ENCODE peak calls at places on chromosomes 2 and 18, in five cellular contexts. A is IMR-90, G is AG09309, M is lower leg skin, K is neural progenitor cell. F is an unnamed sample.

GRCh38 chr2:47402555-47402804 is 476 bp upstream of the MSH2 start:
- DNase-seq in A (peak), G (no peak), M (no peak), K (no peak), F (no peak)

GRCh38 chr18:23194969-23195957 is 60.0 kb downstream of the CABLES1 start:
- DNase-seq in A (no peak), G (no peak), M (no peak), K (no peak), F (no peak)

GRCh38 chr2:127149384-127149783 is 42.4 kb upstream of the BIN1 start:
- DNase-seq in A (peak), G (peak), M (no peak), K (no peak), F (no peak)

GRCh38 chr2:237894986-237895543 is 35.6 kb downstream of the RAMP1 start:
- DNase-seq in A (no peak), G (no peak), M (no peak), K (no peak), F (no peak)

GRCh38 chr2:132478669-132479068 is 62.1 kb downstream of the GPR39 start:
- DNase-seq in A (no peak), G (no peak), M (no peak), K (no peak), F (no peak)

GRCh38 chr2:26615336-26616031 is 25.7 kb downstream of the CIB4 start:
- DNase-seq in A (no peak), G (no peak), M (no peak), K (no peak), F (no peak)

GRCh38 chr2:143030127-143030526 is 99.1 kb upstream of the ARHGAP15 start:
- DNase-seq in A (peak), G (no peak), M (no peak), K (no peak), F (no peak)

GRCh38 chr2:134029478-134029877 is 224.4 kb upstream of the MGAT5 start:
- DNase-seq in A (no peak), G (no peak), M (no peak), K (no peak), F (no peak)

GRCh38 chr2:110858135-110858737 is 125.9 kb downstream of the ACOXL start:
- DNase-seq in A (no peak), G (no peak), M (no peak), K (no peak), F (peak)

GRCh38 chr18:55500316-55501086 is 87.5 kb downstream of the TCF4 start:
- DNase-seq in A (peak), G (peak), M (no peak), K (no peak), F (no peak)

GRCh38 chr2:182435754-182436153 is 8.9 kb upstream of the PDE1A start:
- DNase-seq in A (peak), G (peak), M (no peak), K (no peak), F (no peak)

GRCh38 chr18:11885278-11885991 is 22.7 kb downstream of the MPPE1 start:
- DNase-seq in A (no peak), G (no peak), M (no peak), K (no peak), F (no peak)

GRCh38 chr2:152055366-152056108 is 43.3 kb downstream of the CACNB4 start:
- DNase-seq in A (no peak), G (no peak), M (no peak), K (no peak), F (peak)

GRCh38 chr18:3218817-3219216 is 951 bp downstream of the MYOM1 start:
- DNase-seq in A (no peak), G (no peak), M (no peak), K (no peak), F (no peak)

GRCh38 chr2:17626986-17627385 is 86.5 kb downstream of the VSNL1 start:
- DNase-seq in A (no peak), G (no peak), M (no peak), K (no peak), F (no peak)

GRCh38 chr2:9737053-9737875 is 106.0 kb upstream of the TAF1B start:
- DNase-seq in A (peak), G (no peak), M (no peak), K (no peak), F (no peak)

GRCh38 chr2:211745295-211746097 is 793.1 kb downstream of the ERBB4 start:
- DNase-seq in A (peak), G (peak), M (no peak), K (peak), F (peak)

GRCh38 chr2:85787282-85787980 is 33.6 kb downstream of the ATOH8 start:
- DNase-seq in A (no peak), G (no peak), M (no peak), K (no peak), F (no peak)

GRCh38 chr2:216849987-216850386 is 9.9 kb downstream of the TNP1 start:
- DNase-seq in A (no peak), G (no peak), M (peak), K (no peak), F (no peak)

GRCh38 chr2:55419236-55419513 is 481 bp downstream of the CCDC88A start:
- DNase-seq in A (peak), G (no peak), M (peak), K (peak), F (no peak)

GRCh38 chr2:85470850-85471800 is 52.6 kb downstream of the SH2D6 start:
- DNase-seq in A (peak), G (no peak), M (no peak), K (no peak), F (no peak)

DNA sequence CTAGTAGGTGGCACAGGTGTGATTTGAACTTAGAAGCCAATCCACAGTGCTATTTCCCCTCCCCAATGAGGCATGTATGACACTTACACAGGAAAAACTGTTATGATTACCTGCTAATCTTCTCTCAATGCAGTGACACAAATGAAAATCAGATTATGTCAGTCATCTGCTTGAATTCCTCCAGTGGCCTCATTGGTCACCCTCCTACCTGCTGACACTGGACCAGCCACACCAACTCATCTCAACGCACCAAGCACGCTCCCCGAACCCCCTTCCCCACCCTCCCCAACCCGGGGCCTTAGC is 82.2 kb upstream of the SEC11C start:
- DNase-seq in A (no peak), G (no peak), M (no peak), K (no peak), F (no peak)
- TF ChIP-seq CTCF in A (no peak), G (no peak), M (no peak), K (no peak), F (no peak)

GRCh38 chr18:33918571-33918970 is 306.1 kb downstream of the NOL4 start:
- DNase-seq in A (no peak), G (no peak), M (no peak), K (no peak), F (no peak)

GRCh38 chr18:33914399-33914798 is 310.3 kb downstream of the NOL4 start:
- DNase-seq in A (no peak), G (no peak), M (no peak), K (no peak), F (no peak)

GRCh38 chr18:33916200-33916599 is 308.5 kb downstream of the NOL4 start:
- DNase-seq in A (no peak), G (no peak), M (no peak), K (peak), F (no peak)
- TF ChIP-seq CTCF in A (no peak), G (no peak), M (no peak), K (peak), F (no peak)

DNA sequence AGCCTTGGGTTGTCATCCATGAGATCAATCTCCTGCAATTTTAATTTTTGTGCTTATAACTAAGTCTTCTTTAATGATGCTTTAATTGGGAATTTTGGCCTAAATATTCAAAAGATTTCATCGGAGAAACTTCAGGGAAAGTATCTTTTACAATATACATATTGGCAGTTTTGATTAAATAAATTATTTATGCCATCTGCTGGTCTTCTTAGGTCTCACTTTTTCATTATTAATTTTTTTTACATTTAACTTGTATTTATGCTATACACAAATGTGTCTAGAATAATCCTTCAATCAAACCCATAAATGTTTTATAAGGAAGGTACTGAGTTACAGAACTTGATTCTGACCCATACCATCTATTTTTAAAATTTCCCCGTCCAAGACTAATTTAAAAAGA is 95.1 kb upstream of the XPO1 start:
- DNase-seq in A (no peak), G (no peak), M (no peak), K (no peak), F (no peak)
- TF ChIP-seq CTCF in A (peak), G (no peak), M (no peak), K (no peak), F (no peak)

GRCh38 chr2:45640575-45640974 is 10.9 kb upstream of the PRKCE start:
- DNase-seq in A (no peak), G (no peak), M (no peak), K (no peak), F (no peak)

GRCh38 chr2:45646289-45646688 is 5.2 kb upstream of the PRKCE start:
- DNase-seq in A (no peak), G (no peak), M (no peak), K (no peak), F (no peak)

GRCh38 chr2:45647346-45647745 is 4.1 kb upstream of the PRKCE start:
- DNase-seq in A (no peak), G (no peak), M (no peak), K (no peak), F (no peak)

GRCh38 chr2:45643543-45644542 is 7.6 kb upstream of the PRKCE start:
- DNase-seq in A (peak), G (no peak), M (peak), K (peak), F (peak)

DNA sequence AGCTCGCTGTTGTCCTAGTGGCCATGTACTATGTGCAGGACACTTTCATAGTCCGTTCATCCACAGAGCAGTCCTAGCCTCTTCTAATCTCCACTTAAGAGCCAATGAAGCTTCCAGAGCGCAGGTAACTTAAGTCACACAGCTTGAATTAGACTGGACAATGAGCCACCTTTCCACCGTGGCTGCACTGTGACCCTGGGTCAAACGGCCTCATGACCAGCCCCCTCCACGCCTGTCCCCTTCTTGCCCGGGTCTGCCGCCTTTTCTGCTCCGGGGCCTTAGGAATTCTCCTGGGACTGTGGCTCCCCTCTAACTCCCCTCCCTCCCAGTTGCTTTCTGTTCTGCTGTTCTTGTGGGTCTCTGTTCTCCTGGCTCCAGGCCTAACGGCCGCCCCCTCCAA is 8.4 kb upstream of the PRKCE start:
- DNase-seq in A (no peak), G (no peak), M (no peak), K (peak), F (peak)
- TF ChIP-seq CTCF in A (no peak), G (no peak), M (no peak), K (no peak), F (no peak)

GRCh38 chr2:146481629-146482028 is 1363.2 kb upstream of the ACVR2A start:
- DNase-seq in A (peak), G (no peak), M (no peak), K (no peak), F (no peak)

DNA sequence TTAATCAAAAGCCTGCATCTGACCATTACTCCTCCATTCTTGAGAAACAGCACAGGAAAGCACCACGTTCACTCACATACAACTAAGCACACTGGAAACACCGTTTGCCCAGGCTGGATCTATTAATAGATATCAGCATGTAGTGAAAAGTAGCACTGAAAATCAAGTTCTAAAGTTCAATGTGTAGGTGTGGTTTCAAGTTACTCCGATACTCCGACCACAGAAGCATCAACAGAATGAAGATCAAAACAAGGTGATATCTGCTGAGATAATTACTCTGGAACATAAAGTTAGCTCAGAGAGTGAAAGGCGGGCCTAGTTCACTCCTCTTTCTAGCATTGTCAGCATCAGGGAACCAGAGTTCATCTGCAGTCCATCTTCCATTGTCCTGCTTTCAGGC is 1367.4 kb upstream of the ACVR2A start:
- DNase-seq in A (no peak), G (no peak), M (no peak), K (no peak), F (no peak)
- TF ChIP-seq CTCF in A (no peak), G (no peak), M (no peak), K (no peak), F (no peak)

GRCh38 chr2:179446475-179447141 is 182.0 kb upstream of the SESTD1 start:
- DNase-seq in A (no peak), G (no peak), M (no peak), K (no peak), F (no peak)

GRCh38 chr2:179444056-179444455 is 179.4 kb upstream of the SESTD1 start:
- DNase-seq in A (peak), G (no peak), M (peak), K (no peak), F (no peak)

GRCh38 chr2:179447426-179447825 is 182.8 kb upstream of the SESTD1 start:
- DNase-seq in A (no peak), G (no peak), M (no peak), K (no peak), F (no peak)

GRCh38 chr2:179449010-179449409 is 184.4 kb upstream of the SESTD1 start:
- DNase-seq in A (no peak), G (no peak), M (no peak), K (no peak), F (peak)

DNA sequence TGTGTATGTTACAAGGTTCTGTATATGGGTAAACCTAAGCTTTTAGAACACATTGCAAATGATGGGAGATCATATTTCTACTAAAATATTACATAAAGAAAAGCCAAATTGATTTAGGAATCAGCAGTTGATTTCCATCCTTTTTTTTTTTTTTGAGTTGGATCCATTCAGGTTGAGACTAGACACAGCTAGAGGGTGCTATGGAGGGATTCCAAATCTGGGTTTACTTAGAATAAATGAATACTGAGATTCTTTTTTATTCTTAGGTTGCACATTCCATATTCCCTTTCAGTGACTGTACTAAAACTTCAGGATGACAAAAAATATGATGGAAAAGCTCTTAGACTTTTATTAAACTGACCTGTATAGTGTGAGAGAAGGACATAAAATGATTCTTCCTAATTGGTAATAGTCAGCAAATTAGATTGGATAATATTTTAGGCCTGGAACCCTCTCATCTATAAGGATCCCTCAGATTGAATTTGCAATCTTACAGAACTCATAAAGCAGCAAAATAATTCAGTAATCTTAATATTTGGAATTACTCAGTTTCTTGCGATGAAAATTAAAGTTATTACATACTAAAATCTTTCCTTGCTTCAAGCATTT is 183.3 kb upstream of the SESTD1 start:
- DNase-seq in A (peak), G (no peak), M (no peak), K (no peak), F (no peak)
- TF ChIP-seq CTCF in A (peak), G (peak), M (no peak), K (peak), F (no peak)

GRCh38 chr18:67710639-67711038 is 194.1 kb upstream of the DSEL start:
- DNase-seq in A (no peak), G (no peak), M (no peak), K (peak), F (no peak)
- TF ChIP-seq CTCF in A (no peak), G (no peak), M (no peak), K (peak), F (peak)

DNA sequence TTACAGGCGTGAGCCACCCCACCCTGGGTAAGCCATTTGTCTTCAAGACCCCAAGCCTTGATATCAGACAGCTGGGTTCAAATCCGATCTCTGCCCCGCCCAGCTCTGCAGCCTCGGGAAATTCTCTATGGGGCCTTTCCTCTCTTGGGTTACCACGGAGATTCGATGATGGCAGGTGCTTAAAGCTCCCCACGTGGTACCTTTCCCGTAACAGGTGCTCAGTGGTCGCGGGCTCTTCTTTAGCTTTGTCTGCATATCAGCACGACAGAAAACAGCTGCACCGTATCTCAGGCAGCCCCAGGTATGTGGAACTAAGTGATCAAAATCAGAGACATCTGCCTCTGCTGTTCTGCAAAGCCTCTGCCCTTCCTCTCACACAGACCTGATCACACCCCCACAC is 37.4 kb downstream of the TTC32 start:
- DNase-seq in A (no peak), G (no peak), M (no peak), K (no peak), F (no peak)
- TF ChIP-seq CTCF in A (no peak), G (no peak), M (no peak), K (no peak), F (no peak)